ENCODE peak calls at places on chromosomes 12 and 14, in ten cellular contexts. S, T, V, Y, I, W, P, U, O and R are unnamed samples.

GRCh38 chr12:57514720-57515467 is 5.4 kb downstream of the DDIT3 start:
- DNase-seq in Y (no peak), T (no peak), W (peak; percentile 8), P (no peak), V (no peak), O (no peak), S (no peak), I (no peak), U (no peak), R (no peak)

GRCh38 chr14:33569844-33570716 is 380.8 kb downstream of the EGLN3 start:
- DNase-seq in Y (no peak), P (no peak), T (no peak), O (peak; percentile 68), S (no peak), V (peak; percentile 8), U (no peak), W (peak; percentile 16), I (no peak), R (no peak)

GRCh38 chr12:124484526-124484953 is 82.9 kb downstream of the NCOR2 start:
- DNase-seq in O (no peak), W (no peak), Y (no peak), V (no peak), U (peak; percentile 67), I (no peak), T (no peak), S (no peak), P (no peak), R (no peak)

GRCh38 chr14:59847711-59848110 is 22.9 kb downstream of the RTN1 start:
- DNase-seq in S (no peak), P (no peak), U (no peak), I (no peak), W (no peak), V (no peak), O (no peak), Y (no peak), T (no peak), R (no peak)

GRCh38 chr12:25135531-25136154 is 59.3 kb downstream of the DNAI7 start:
- DNase-seq in I (no peak), O (peak; percentile 81), U (no peak), S (no peak), P (no peak), Y (no peak), W (no peak), T (peak; percentile 24), V (peak; percentile 8), R (no peak)

GRCh38 chr14:89007906-89008305 is 183.5 kb downstream of the TTC8 start:
- DNase-seq in Y (no peak), P (no peak), S (no peak), U (no peak), O (no peak), T (no peak), I (no peak), V (no peak), W (no peak), R (no peak)

GRCh38 chr12:101698782-101699347 is 1.4 kb downstream of the CHPT1 start:
- DNase-seq in W (peak; percentile 13), O (no peak), U (peak; percentile 66), Y (peak; percentile 12), T (peak; percentile 14), S (no peak), V (peak; percentile 29), I (no peak), P (no peak), R (no peak)

GRCh38 chr14:99559286-99559990 is 44.6 kb downstream of the CCDC85C start:
- DNase-seq in S (no peak), I (no peak), W (peak; percentile 26), U (no peak), P (no peak), V (no peak), Y (no peak), O (no peak), T (no peak), R (no peak)

DNA sequence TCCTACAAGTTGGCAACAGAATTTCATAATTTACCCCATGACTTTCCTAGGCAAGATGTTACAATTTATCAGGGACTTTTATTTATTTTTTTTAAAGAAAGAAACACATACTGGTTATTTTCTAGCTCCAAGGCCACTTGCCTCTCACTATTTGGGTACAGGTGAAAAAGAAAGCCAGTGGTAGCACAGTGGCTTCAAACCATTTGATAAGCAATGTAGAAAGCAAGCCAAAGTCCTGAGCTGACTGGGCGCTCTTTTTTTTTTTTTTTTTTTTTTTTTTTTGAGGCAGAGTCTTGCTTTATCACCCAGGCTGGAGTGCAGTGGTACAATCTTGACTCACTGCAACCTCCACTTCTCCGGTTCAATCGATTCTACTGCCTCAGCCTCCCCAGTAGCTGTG is 73.3 kb downstream of the STXBP6 start:
- DNase-seq in S (no peak), U (no peak), V (no peak), P (no peak), W (no peak), O (no peak), I (no peak), T (no peak), Y (no peak), R (no peak)
- H3K4me1 ChIP-seq in S (no peaks in the 10 kb centered on the region), U (peaks cover 10% of the 10 kb centered on the region), V (no peaks in the 10 kb centered on the region), P (peaks cover 10% of the 10 kb centered on the region), W (no peaks in the 10 kb centered on the region), O (no peaks in the 10 kb centered on the region), I (peaks cover 5% of the 10 kb centered on the region), T (no peaks in the 10 kb centered on the region), Y (no peaks in the 10 kb centered on the region), R (no peaks in the 10 kb centered on the region)

GRCh38 chr14:101082436-101083384 is 179.2 kb upstream of the RTL1 start:
- DNase-seq in I (no peak), V (no peak), W (no peak), S (peak; percentile 17), U (peak; percentile 23), P (no peak), T (no peak), O (no peak), Y (no peak), R (no peak)

GRCh38 chr14:101082036-101082435 is 178.5 kb upstream of the RTL1 start:
- DNase-seq in U (no peak), O (no peak), T (no peak), S (peak; percentile 19), V (no peak), Y (no peak), I (no peak), P (no peak), W (no peak), R (no peak)

GRCh38 chr14:101083564-101084435 is 180.3 kb upstream of the RTL1 start:
- DNase-seq in U (peak; percentile 45), P (no peak), O (peak; percentile 58), T (peak; percentile 68), V (peak; percentile 42), S (peak; percentile 21), Y (no peak), W (no peak), I (no peak), R (no peak)

GRCh38 chr14:101078892-101079221 is 175.3 kb upstream of the RTL1 start:
- DNase-seq in S (peak; percentile 5), T (no peak), U (peak; percentile 24), I (no peak), Y (no peak), W (no peak), O (no peak), P (no peak), V (no peak), R (no peak)

DNA sequence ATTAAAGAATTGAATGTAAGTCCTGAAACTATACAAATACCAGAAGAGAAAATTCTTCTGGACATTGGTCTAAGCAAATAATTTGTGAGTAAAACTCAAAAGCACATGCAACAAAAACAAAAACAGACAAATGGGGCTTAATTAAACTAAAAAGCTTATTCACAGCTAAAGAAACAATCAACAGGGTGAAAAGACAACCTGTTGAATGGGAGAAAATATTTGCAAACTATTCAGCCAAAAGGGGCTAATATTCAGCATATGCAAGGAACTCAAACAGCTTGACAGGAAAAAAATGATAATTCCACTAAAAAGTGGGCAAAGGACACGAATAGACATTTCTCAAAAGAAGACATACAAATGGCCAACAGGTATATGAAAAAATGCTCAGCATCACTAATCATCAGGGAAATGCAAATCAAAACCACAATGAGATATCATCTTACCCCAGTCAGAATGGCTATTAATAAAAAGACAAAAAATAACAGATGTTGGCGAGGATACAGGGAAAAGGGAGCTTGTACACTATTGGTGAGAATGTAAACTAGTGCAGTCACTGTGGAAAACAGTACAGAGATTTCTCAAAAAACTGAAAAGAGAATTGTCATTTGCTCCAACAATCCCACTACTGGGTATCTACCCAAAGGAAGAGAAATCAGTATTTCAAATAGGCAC is 177.5 kb upstream of the RTL1 start:
- DNase-seq in U (no peak), P (no peak), O (no peak), T (no peak), Y (no peak), V (no peak), S (no peak), I (no peak), W (no peak), R (no peak)
- H3K27me3 ChIP-seq in U (peaks cover 7% of the 10 kb centered on the region), P (peaks cover 37% of the 10 kb centered on the region), O (no peaks in the 10 kb centered on the region), T (no peaks in the 10 kb centered on the region), Y (peaks cover 7% of the 10 kb centered on the region), V (peaks cover 6% of the 10 kb centered on the region), S (peaks cover 7% of the 10 kb centered on the region), I (no peaks in the 10 kb centered on the region), W (peaks cover 5% of the 10 kb centered on the region), R (no peaks in the 10 kb centered on the region)

GRCh38 chr12:55742719-55743130 is at the start of gene GDF11:
- DNase-seq in S (peak; percentile 75), O (peak; percentile 88), V (peak; percentile 90), P (peak; percentile 87), I (no peak), T (peak; percentile 90), U (peak; percentile 91), W (peak; percentile 79), Y (peak; percentile 74), R (peak; percentile 83)

GRCh38 chr12:55743967-55744931 is 1.3 kb downstream of the GDF11 start:
- DNase-seq in U (no peak), Y (no peak), W (no peak), O (no peak), P (no peak), S (no peak), V (peak; percentile 50), I (no peak), T (no peak), R (no peak)

GRCh38 chr12:55739025-55739378 is 3.9 kb upstream of the GDF11 start:
- DNase-seq in P (no peak), I (no peak), T (no peak), U (no peak), S (no peak), Y (no peak), W (no peak), V (no peak), O (no peak), R (no peak)

GRCh38 chr12:55743131-55743921 is 404 bp downstream of the GDF11 start:
- DNase-seq in P (peak; percentile 69), W (peak; percentile 76), V (peak; percentile 83), I (no peak), S (peak; percentile 60), Y (peak; percentile 68), U (peak; percentile 79), T (peak; percentile 85), O (peak; percentile 85), R (peak; percentile 69)

GRCh38 chr12:55741978-55742377 is 944 bp upstream of the GDF11 start:
- DNase-seq in T (no peak), Y (no peak), U (no peak), S (no peak), O (no peak), W (no peak), P (no peak), V (no peak), I (no peak), R (no peak)
- H3K4me3 ChIP-seq in T (no peak overlapping the region), Y (no peak overlapping the region), U (no peak overlapping the region), S (no peak overlapping the region), O (no peak overlapping the region), W (no peak overlapping the region), P (no peak overlapping the region), V (no peak overlapping the region), I (no peak overlapping the region), R (no peak overlapping the region)

DNA sequence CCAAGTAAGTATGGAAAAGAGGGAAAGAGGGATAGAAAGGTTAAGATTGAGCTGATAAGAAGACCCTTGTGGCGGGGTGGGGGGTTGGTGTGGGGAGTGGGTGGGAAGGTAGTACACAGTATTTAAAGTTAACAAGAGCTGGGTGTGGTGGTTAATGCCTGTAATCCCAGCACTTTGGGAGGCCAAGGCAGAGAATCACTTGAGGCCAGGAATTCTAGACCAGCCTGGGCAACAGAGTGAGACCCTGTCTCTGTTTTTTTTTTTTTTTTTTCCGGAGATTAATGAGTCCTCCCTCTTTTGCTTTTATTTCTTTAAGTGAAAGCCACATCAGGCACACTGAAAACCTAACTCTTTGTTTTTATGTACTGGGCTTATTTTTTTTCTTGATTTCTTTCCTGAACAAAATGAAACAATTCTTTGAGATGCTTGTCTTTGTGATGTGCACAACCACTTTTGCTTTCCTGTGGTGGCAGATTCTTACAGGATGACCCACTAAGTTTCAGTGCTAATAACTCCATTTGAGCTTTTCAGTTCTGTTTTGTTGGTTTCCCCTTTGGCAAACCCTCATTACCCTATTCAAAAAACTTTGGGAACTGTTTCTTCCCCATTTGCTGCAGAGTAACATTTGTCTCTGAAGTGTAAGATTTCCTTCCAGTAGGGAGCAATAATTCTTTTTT is 54.8 kb downstream of the WNK1 start:
- DNase-seq in V (no peak), P (no peak), W (no peak), O (no peak), I (peak; percentile 59), S (no peak), U (no peak), T (no peak), Y (no peak), R (no peak)
- H3K4me1 ChIP-seq in V (peaks cover 28% of the 10 kb centered on the region), P (peaks cover 33% of the 10 kb centered on the region), W (peaks cover 24% of the 10 kb centered on the region), O (peaks cover 88% of the 10 kb centered on the region), I (peaks cover 71% of the 10 kb centered on the region), S (peaks cover 4% of the 10 kb centered on the region), U (peaks cover 28% of the 10 kb centered on the region), T (peaks cover 8% of the 10 kb centered on the region), Y (peaks cover 9% of the 10 kb centered on the region), R (peaks cover 9% of the 10 kb centered on the region)